ENCODE peak calls at places on chromosomes 4 and X, in eight cellular contexts. C, Y, V, A, U, R, Z and Q are unnamed samples.

GRCh38 chr4:12712648-12713339 is 771.3 kb downstream of the RAB28 start:
- DNase-seq in Y (no peak), U (no peak), V (no peak), R (no peak), A (no peak), C (no peak), Z (no peak), Q (no peak)

GRCh38 chr4:174107749-174108354 is 175.6 kb downstream of the FBXO8 start:
- DNase-seq in U (peak), A (no peak), V (no peak), R (no peak), Y (no peak), Z (no peak), C (no peak), Q (no peak)

GRCh38 chr4:53150631-53151488 is 215.0 kb downstream of the SCFD2 start:
- DNase-seq in V (no peak), Y (no peak), C (no peak), U (no peak), R (no peak), Z (no peak), A (no peak), Q (no peak)

GRCh38 chr4:73875401-73875800 is 6.2 kb downstream of the CXCL1 start:
- DNase-seq in C (no peak), A (peak), R (no peak), U (no peak), Y (no peak), Z (no peak), V (peak), Q (no peak)

GRCh38 chr4:54806351-54806750 is 148.6 kb downstream of the KIT start:
- DNase-seq in A (no peak), U (no peak), V (no peak), Y (no peak), Z (no peak), R (no peak), C (no peak), Q (no peak)

GRCh38 chrX:153494061-153494460 is 719 bp upstream of the BGN start:
- DNase-seq in V (no peak), U (no peak), A (peak), Y (no peak), Z (no peak), R (no peak), C (no peak), Q (no peak)

GRCh38 chr4:109432203-109432602 is 1.4 kb upstream of the SEC24B start:
- DNase-seq in R (no peak), Z (peak), V (no peak), U (no peak), A (no peak), Y (no peak), C (no peak), Q (no peak)

GRCh38 chr4:169133932-169134331 is 123.9 kb upstream of the CBR4 start:
- DNase-seq in V (no peak), R (peak), U (no peak), C (no peak), Z (no peak), A (no peak), Y (no peak), Q (no peak)

GRCh38 chrX:101417981-101418841 is 10.2 kb downstream of the HNRNPH2 start:
- DNase-seq in V (no peak), U (peak), C (no peak), Y (no peak), A (peak), R (peak), Z (peak), Q (peak)

GRCh38 chr4:140720387-140721087 is 35.6 kb downstream of the TBC1D9 start:
- DNase-seq in V (no peak), R (no peak), A (no peak), C (peak), Z (no peak), U (no peak), Y (peak), Q (no peak)

GRCh38 chrX:63275127-63275526 is 76.0 kb downstream of the SPIN4 start:
- DNase-seq in Y (peak), U (peak), V (peak), A (peak), R (peak), C (peak), Z (peak), Q (peak)

GRCh38 chr4:100070868-100071267 is 119.4 kb downstream of the DDIT4L start:
- DNase-seq in R (no peak), Z (no peak), V (no peak), A (no peak), Y (no peak), U (no peak), C (no peak), Q (no peak)

GRCh38 chr4:77012726-77013125 is 63.1 kb downstream of the CCNI start:
- DNase-seq in A (no peak), V (no peak), U (no peak), C (no peak), R (no peak), Z (no peak), Y (no peak), Q (peak)

GRCh38 chr4:40087799-40088366 is 31.2 kb downstream of the N4BP2 start:
- DNase-seq in A (no peak), V (no peak), Y (no peak), U (no peak), Z (no peak), R (no peak), C (no peak), Q (no peak)

GRCh38 chr4:7165874-7166201 is 26.5 kb upstream of the SORCS2 start:
- DNase-seq in V (no peak), R (no peak), C (no peak), A (no peak), Y (no peak), U (no peak), Z (no peak), Q (no peak)

GRCh38 chr4:83124079-83124780 is 9.7 kb upstream of the PLAC8 start:
- DNase-seq in U (no peak), C (no peak), V (no peak), Z (no peak), R (no peak), Y (no peak), A (no peak), Q (no peak)

GRCh38 chr4:42642136-42642797 is 14.6 kb downstream of the ATP8A1 start:
- DNase-seq in A (no peak), U (no peak), R (no peak), C (no peak), Z (no peak), V (peak), Y (no peak), Q (no peak)

GRCh38 chr4:15714616-15715015 is 11.8 kb downstream of the BST1 start:
- DNase-seq in Z (no peak), R (no peak), C (no peak), A (peak), U (no peak), Y (no peak), V (no peak), Q (no peak)

GRCh38 chr4:1797298-1797860 is 4.3 kb downstream of the FGFR3 start:
- DNase-seq in A (no peak), R (no peak), Z (no peak), C (no peak), Y (no peak), V (no peak), U (no peak), Q (no peak)

GRCh38 chrX:15816886-15817285 is 26.6 kb downstream of the ZRSR2 start:
- DNase-seq in Y (no peak), C (peak), V (no peak), Z (no peak), A (no peak), R (no peak), U (peak), Q (peak)

GRCh38 chr4:1980561-1981041 is 28.2 kb downstream of the NELFA start:
- DNase-seq in R (no peak), U (no peak), C (no peak), V (no peak), A (no peak), Z (no peak), Y (no peak), Q (no peak)

GRCh38 chr4:159175989-159176375 is 73.1 kb downstream of the RAPGEF2 start:
- DNase-seq in R (no peak), Y (no peak), V (no peak), A (no peak), C (no peak), U (no peak), Z (no peak), Q (no peak)

GRCh38 chr4:14783011-14783877 is 219.0 kb upstream of the CPEB2 start:
- DNase-seq in V (peak), C (peak), Y (no peak), A (peak), R (no peak), U (no peak), Z (no peak), Q (no peak)

GRCh38 chr4:105246712-105247111 is 100.0 kb downstream of the TET2 start:
- DNase-seq in U (no peak), Z (peak), V (no peak), Y (no peak), R (no peak), A (peak), C (no peak), Q (no peak)

GRCh38 chr4:118280501-118281218 is 72.1 kb downstream of the PRSS12 start:
- DNase-seq in C (peak), R (peak), A (peak), U (peak), Z (peak), Y (peak), V (peak), Q (peak)

GRCh38 chrX:73448379-73448778 is 1.5 kb downstream of the CDX4 start:
- DNase-seq in V (no peak), Y (no peak), U (peak), R (no peak), A (peak), C (no peak), Z (peak), Q (no peak)

GRCh38 chr4:40448875-40449274 is 113.7 kb downstream of the CHRNA9 start:
- DNase-seq in V (peak), U (no peak), R (peak), A (no peak), Y (no peak), Z (no peak), C (no peak), Q (no peak)

GRCh38 chr4:152935138-152935537 is 985 bp upstream of the FHDC1 start:
- DNase-seq in V (peak), C (peak), Y (no peak), R (peak), U (peak), A (no peak), Z (peak), Q (no peak)

GRCh38 chr4:76772498-76773106 is 125.3 kb downstream of the SOWAHB start:
- DNase-seq in V (peak), Y (no peak), A (peak), R (peak), Z (no peak), C (peak), U (peak), Q (no peak)

GRCh38 chr4:1582227-1582626 is 101.9 kb downstream of the FAM53A start:
- DNase-seq in Y (no peak), V (no peak), R (no peak), C (no peak), Z (no peak), A (no peak), U (no peak), Q (no peak)

GRCh38 chr4:58166496-58166895 is 1056.3 kb upstream of the IGFBP7 start:
- DNase-seq in A (no peak), Y (no peak), Z (no peak), U (no peak), R (no peak), C (no peak), V (no peak), Q (no peak)

DNA sequence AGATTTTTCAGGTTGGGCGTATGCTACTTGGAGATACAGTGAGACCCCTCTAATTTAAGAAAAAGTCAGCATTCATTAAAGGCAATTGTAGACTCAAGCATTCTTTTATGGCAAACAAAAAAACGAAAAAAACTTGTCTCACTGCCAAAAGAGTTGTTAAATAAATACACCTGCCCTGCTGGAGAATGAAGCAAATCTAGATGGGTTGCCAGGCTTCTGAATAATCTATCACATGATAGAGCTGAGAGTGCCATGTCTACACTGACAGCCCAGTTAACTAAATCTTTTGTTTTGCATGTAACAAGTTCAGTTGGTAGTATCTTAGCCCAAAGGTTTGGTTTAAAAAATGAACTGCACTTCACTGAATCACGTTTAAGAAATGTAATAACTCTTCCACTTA is 69.9 kb downstream of the AGTR2 start:
- DNase-seq in Y (no peak), R (no peak), A (no peak), U (no peak), Z (no peak), C (no peak), V (peak), Q (no peak)
- TF ChIP-seq EZH2phosphoT487 in Y (no peak), R (no peak), A (no peak), U (no peak), Z (no peak), C (no peak), V (no peak), Q (no peak)

GRCh38 chrX:123807825-123808416 is 51.9 kb upstream of the XIAP start:
- DNase-seq in U (no peak), V (no peak), Z (no peak), A (peak), Y (no peak), R (no peak), C (no peak), Q (no peak)

GRCh38 chrX:123797543-123798447 is 62.1 kb upstream of the XIAP start:
- DNase-seq in Z (no peak), V (peak), R (no peak), U (no peak), C (no peak), Y (no peak), A (no peak), Q (no peak)

DNA sequence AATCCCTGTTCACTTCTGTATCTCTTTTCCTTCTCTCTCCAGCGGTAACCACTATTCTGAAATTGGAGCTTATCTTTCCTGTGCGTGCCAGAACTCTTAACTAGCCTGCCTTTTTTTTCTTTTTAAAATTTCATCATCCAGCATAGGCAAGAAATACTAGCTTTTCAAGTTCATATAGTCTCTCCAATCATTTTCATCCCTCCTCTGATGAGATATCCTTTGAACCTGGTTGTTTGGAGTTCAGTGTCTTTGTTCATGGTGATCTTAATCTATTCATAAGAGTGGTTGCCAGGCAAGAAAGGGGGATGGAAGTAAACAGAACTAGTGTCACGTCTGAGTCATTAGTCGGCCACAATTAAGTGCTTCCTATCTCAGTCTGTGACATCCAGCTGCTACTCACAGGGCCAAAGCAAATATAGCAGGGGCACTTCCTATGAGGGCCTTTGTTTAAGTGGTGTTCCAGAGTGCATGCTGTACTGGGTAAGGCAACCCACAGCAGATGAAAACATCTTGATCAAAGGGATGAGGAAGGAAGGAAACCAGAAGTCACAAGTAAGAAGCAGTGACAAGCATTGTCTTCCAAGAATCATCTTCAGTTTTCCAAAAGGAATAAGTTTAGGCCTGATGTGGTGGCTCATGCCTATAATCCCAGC is 56.4 kb upstream of the XIAP start:
- DNase-seq in A (peak), V (peak), Z (no peak), R (peak), Y (peak), U (no peak), C (no peak), Q (peak)
- TF ChIP-seq EZH2phosphoT487 in A (no peak), V (no peak), Z (no peak), R (no peak), Y (no peak), U (no peak), C (no peak), Q (no peak)

GRCh38 chr4:186953601-186954260 is 230.1 kb upstream of the FAT1 start:
- DNase-seq in C (no peak), Z (no peak), Y (no peak), V (no peak), A (peak), R (no peak), U (no peak), Q (no peak)

GRCh38 chr4:186954506-186954905 is 230.8 kb upstream of the FAT1 start:
- DNase-seq in A (no peak), R (no peak), V (no peak), Y (no peak), U (no peak), Z (no peak), C (no peak), Q (no peak)

GRCh38 chr4:186958951-186959350 is 235.3 kb upstream of the FAT1 start:
- DNase-seq in U (no peak), Z (no peak), A (no peak), R (no peak), Y (no peak), V (no peak), C (no peak), Q (no peak)

GRCh38 chr4:186954956-186955355 is 231.3 kb upstream of the FAT1 start:
- DNase-seq in V (no peak), R (no peak), C (no peak), A (no peak), U (no peak), Z (no peak), Y (no peak), Q (no peak)

DNA sequence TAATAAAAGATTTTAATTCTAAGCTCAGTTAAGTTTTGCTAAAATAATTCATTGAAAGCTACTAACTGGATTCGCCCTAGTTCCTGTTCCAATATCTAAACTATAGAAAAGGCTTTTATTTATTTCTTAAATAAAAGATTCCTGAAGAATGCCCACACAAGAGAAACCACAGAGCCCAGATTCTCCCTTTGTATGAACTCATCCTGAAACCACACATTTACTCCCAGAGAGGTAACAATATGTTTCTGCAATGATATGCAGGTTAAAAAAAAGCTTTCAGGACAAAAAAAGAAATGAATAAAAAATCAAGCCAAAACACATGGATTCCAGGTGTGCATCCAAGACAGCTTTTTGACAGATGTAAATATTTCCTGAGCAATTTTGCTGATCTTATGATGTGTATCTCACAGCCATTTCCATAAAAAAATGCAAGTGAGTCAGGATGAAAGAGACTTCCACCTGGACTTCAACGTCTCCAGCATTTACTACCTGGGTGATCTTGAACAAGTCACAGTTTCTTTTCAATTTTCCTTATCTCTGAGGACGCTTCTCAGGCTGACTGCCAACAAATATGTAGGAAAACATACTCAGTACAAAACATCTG is 234.4 kb upstream of the FAT1 start:
- DNase-seq in C (no peak), U (no peak), A (no peak), V (no peak), Y (no peak), R (no peak), Z (peak), Q (no peak)
- TF ChIP-seq EZH2phosphoT487 in C (no peak), U (no peak), A (no peak), V (no peak), Y (no peak), R (no peak), Z (no peak), Q (no peak)

GRCh38 chrX:76279007-76279406 is 106.1 kb downstream of the PBDC1 start:
- DNase-seq in V (peak), Y (peak), C (peak), R (peak), A (peak), Z (peak), U (peak), Q (peak)
- TF ChIP-seq EZH2phosphoT487 in V (no peak), Y (no peak), C (no peak), R (no peak), A (no peak), Z (no peak), U (no peak), Q (no peak)

GRCh38 chrX:106612403-106612789 is 618 bp downstream of the RADX start:
- DNase-seq in Z (peak), Y (no peak), A (peak), R (peak), U (peak), V (peak), C (no peak), Q (no peak)
- TF ChIP-seq EZH2phosphoT487 in Z (no peak), Y (no peak), A (no peak), R (no peak), U (no peak), V (no peak), C (no peak), Q (no peak)

DNA sequence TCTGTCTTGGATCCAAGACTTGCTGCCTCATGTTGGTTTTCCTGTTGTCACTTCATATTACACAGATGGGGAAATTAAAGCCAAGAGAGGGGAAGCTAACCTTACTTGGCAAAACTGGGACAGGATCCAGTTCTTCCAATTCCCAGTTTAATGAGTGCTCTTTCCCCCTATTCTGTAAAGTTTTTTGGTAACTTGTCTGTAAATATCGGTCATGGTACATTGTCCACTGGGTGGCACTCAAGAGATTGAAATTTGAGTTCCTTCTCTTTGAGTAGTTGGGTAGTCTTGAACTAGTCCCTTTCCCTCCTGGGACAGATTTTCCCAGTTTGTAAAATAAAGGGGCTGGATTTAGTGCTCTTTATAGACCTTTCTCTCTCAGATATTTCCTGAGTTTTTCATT is 12.4 kb upstream of the EOLA2 start:
- DNase-seq in R (peak), A (peak), Z (peak), U (peak), V (peak), C (peak), Y (peak), Q (peak)
- TF ChIP-seq EZH2phosphoT487 in R (no peak), A (no peak), Z (no peak), U (no peak), V (no peak), C (no peak), Y (no peak), Q (no peak)

GRCh38 chrX:41559662-41560061 is 112.5 kb downstream of the NYX start:
- DNase-seq in U (no peak), R (peak), Y (no peak), C (no peak), Z (no peak), V (no peak), A (peak), Q (no peak)

GRCh38 chrX:41556958-41557357 is 109.8 kb downstream of the NYX start:
- DNase-seq in Z (no peak), C (peak), A (no peak), R (no peak), Y (peak), V (no peak), U (no peak), Q (no peak)

GRCh38 chrX:41561045-41561444 is 113.9 kb downstream of the NYX start:
- DNase-seq in R (peak), V (peak), A (peak), U (no peak), Y (peak), C (peak), Z (no peak), Q (no peak)

GRCh38 chrX:41559235-41559634 is 112.1 kb downstream of the NYX start:
- DNase-seq in U (no peak), A (no peak), R (no peak), Y (no peak), C (no peak), V (no peak), Z (no peak), Q (no peak)

DNA sequence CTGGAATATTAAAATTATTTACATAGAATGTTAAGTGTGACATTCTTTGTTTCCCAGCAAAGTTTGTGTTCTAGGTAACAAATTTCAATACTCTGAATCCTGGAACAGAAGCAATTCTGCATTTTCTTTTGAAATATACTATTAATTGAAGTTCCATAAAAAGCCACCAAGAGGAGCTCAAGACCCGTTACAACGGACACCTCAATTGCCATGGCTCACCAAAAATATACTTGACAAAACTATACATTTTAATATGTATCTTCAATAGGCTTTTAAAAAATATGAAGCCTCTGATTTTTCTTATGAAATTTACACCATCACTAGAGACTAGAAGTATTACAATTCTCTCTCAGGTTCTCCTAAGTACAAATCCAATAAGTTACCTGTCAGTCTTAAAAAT is 111.4 kb downstream of the NYX start:
- DNase-seq in U (peak), Z (peak), Y (peak), C (peak), V (peak), A (peak), R (no peak), Q (peak)
- TF ChIP-seq EZH2phosphoT487 in U (no peak), Z (no peak), Y (no peak), C (no peak), V (no peak), A (no peak), R (no peak), Q (no peak)